ENCODE peak calls at places on chromosome 3, in nine cellular contexts. Y, R, T, A, J, M, N, L and E are unnamed samples.

GRCh38 chr3:197478746-197479668 is 76.8 kb downstream of the BDH1 start:
- DNase-seq in T (no peak), A (no peak), M (no peak), N (no peak), J (no peak), Y (no peak), R (no peak), L (no peak), E (peak; percentile 50)

GRCh38 chr3:32177702-32178198 is 60.7 kb upstream of the CMTM8 start:
- DNase-seq in L (no peak), N (no peak), A (peak; percentile 62), T (peak; percentile 80), Y (peak; percentile 67), R (no peak), J (peak; percentile 77), M (peak; percentile 95), E (peak; percentile 39)

GRCh38 chr3:45992133-45992729 is 3.4 kb downstream of the FYCO1 start:
- DNase-seq in L (peak; percentile 66), J (no peak), T (no peak), A (no peak), N (no peak), M (no peak), R (no peak), Y (no peak), E (no peak)

GRCh38 chr3:71991051-71991450 is 206.1 kb upstream of the PROK2 start:
- DNase-seq in R (no peak), A (no peak), T (no peak), N (no peak), L (no peak), M (no peak), J (no peak), Y (no peak), E (no peak)

GRCh38 chr3:187994221-187995085 is 159.5 kb upstream of the LPP start:
- DNase-seq in R (no peak), M (no peak), N (no peak), A (no peak), L (no peak), T (no peak), J (no peak), Y (no peak), E (no peak)

GRCh38 chr3:190617185-190617584 is 103.3 kb downstream of the IL1RAP start:
- DNase-seq in L (no peak), R (peak; percentile 25), J (no peak), N (no peak), A (no peak), T (peak; percentile 76), Y (peak; percentile 16), M (peak; percentile 57), E (no peak)

GRCh38 chr3:130686833-130687232 is 59.8 kb downstream of the PIK3R4 start:
- DNase-seq in A (no peak), Y (no peak), M (no peak), R (no peak), N (no peak), J (no peak), L (no peak), T (no peak), E (no peak)

GRCh38 chr3:186021673-186022362 is 84.0 kb upstream of the TRA2B start:
- DNase-seq in L (no peak), M (no peak), Y (no peak), R (no peak), J (no peak), N (no peak), A (no peak), T (no peak), E (no peak)

GRCh38 chr3:45204136-45204535 is 22.0 kb downstream of the TMEM158 start:
- DNase-seq in R (no peak), Y (no peak), A (no peak), N (no peak), L (no peak), T (no peak), J (no peak), M (no peak), E (no peak)

GRCh38 chr3:23075478-23075877 is 127.6 kb upstream of the UBE2E2 start:
- DNase-seq in A (no peak), J (no peak), M (no peak), N (no peak), Y (no peak), R (no peak), T (no peak), L (no peak), E (no peak)

GRCh38 chr3:41041457-41041856 is 157.8 kb upstream of the CTNNB1 start:
- DNase-seq in M (no peak), A (no peak), T (no peak), R (no peak), L (no peak), N (no peak), Y (no peak), J (no peak), E (no peak)

GRCh38 chr3:38315488-38316230 is 30.9 kb upstream of the XYLB start:
- DNase-seq in Y (no peak), L (no peak), N (no peak), J (no peak), M (no peak), A (no peak), T (no peak), R (no peak), E (no peak)

GRCh38 chr3:38316356-38317185 is 30.0 kb upstream of the XYLB start:
- DNase-seq in Y (no peak), T (no peak), R (no peak), J (no peak), M (no peak), A (no peak), L (no peak), N (no peak), E (no peak)

GRCh38 chr3:38323060-38323459 is 23.5 kb upstream of the XYLB start:
- DNase-seq in Y (no peak), N (no peak), J (no peak), M (no peak), L (no peak), A (no peak), T (no peak), R (no peak), E (no peak)

GRCh38 chr3:38317186-38317759 is 29.3 kb upstream of the XYLB start:
- DNase-seq in A (no peak), R (no peak), Y (no peak), L (no peak), N (no peak), J (no peak), M (no peak), T (no peak), E (no peak)

GRCh38 chr3:38318766-38319671 is 27.6 kb upstream of the XYLB start:
- DNase-seq in R (no peak), L (no peak), T (no peak), N (no peak), J (no peak), A (no peak), Y (no peak), M (no peak), E (no peak)
- H3K4me3 ChIP-seq in R (no peak overlapping the region), L (no peak overlapping the region), T (no peak overlapping the region), N (no peak overlapping the region), J (no peak overlapping the region), A (no peak overlapping the region), Y (no peak overlapping the region), M (no peak overlapping the region), E (no peak overlapping the region)

DNA sequence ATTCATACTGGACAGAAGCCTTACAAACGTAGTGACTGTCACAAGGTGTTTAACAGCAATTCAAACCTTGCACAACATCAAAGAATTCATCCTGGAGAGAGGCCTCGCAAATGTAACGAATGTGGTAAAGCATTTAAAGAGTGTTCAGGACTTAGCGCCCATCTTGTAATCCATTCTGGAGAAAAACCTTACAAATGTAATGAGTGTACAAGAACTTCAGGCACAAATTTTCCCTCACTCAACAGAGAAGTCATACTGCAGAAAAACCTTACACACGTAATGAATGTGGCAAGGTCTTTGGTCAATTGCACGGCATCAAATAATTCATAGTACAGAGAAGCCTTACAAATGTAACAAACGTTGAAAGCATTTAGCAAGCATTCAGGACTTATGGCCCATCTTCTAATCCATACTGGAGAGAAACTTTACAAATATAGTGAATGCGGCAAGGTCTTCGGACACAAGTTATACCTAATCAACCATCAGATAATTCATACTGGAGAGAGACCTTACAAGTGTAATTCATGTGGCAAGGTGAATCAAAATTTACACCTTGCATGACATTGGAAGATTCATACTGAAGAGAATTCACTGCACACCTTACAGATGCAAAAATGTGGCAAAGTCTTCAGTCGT is 27.5 kb downstream of the SPCS1 start:
- DNase-seq in R (no peak), A (no peak), J (no peak), N (no peak), M (no peak), Y (no peak), L (no peak), T (no peak), E (no peak)
- TF ChIP-seq POLR2AphosphoS5 in R (no peak), A (no peak), J (no peak), N (no peak), M (no peak), Y (no peak), L (no peak), T (no peak), E (no peak)

DNA sequence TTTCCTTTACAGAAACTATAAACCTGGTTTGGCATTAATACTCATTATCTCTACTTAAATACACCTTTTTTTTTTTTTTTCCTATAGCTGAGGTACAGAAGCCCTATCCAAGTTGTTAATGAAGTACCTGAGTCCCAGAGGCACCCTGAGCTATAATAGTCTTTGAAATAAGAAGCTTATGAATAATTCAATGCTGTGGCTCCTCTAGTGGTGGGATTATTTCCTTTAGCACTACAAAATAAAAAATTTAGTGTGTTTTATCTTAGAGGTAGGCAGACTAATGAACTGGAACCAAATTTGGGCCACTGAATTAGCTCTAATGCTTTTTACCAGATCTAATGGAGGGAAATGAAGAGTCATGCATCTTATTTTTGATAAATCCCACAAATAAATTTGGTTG is 611.9 kb downstream of the EDEM1 start:
- DNase-seq in J (no peak), L (no peak), M (no peak), Y (no peak), N (no peak), R (no peak), T (no peak), A (no peak), E (no peak)
- H3K4me1 ChIP-seq in J (no peaks in the 10 kb centered on the region), L (no peaks in the 10 kb centered on the region), M (no peaks in the 10 kb centered on the region), Y (no peaks in the 10 kb centered on the region), N (no peaks in the 10 kb centered on the region), R (no peaks in the 10 kb centered on the region), T (no peaks in the 10 kb centered on the region), A (no peaks in the 10 kb centered on the region), E (no peaks in the 10 kb centered on the region)

GRCh38 chr3:148694116-148694515 is 3.6 kb upstream of the AGTR1 start:
- DNase-seq in L (no peak), T (no peak), A (no peak), J (no peak), M (no peak), Y (no peak), R (no peak), N (no peak), E (no peak)

GRCh38 chr3:148697311-148698189 is at the start of gene AGTR1:
- DNase-seq in A (no peak), R (no peak), N (peak; percentile 72), L (peak; percentile 91), M (peak; percentile 84), J (peak; percentile 28), T (peak; percentile 21), Y (peak; percentile 12), E (peak; percentile 56)

DNA sequence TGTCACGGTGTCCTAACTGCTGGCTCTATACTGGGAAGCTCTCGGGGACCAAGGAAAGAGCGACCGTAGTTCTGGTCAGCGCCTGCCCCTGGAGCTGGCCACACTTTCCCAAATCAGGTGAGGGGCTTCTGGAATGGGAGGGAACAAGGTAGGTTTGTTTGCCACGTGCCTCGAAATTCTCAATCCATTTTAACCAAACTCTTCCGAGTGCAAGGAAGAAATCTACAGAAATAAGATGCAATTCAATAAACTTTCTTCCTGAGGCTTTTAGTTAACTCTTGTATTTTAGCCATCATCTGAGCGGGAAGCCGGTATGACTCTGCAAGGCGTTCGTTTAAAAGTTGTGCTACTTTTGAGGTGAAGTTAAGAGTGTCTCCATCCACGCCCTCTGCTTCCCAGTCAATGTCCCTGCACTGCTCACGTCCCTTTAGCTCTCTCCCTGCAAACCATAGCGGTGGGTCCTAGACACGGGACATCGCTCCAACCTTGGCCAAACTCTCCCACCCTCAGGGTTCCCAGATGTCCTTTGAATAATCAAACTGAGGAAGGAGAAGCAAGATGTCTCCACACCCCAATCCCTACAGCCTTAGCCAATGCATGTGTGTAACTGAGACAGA is 595 bp downstream of the AGTR1 start:
- DNase-seq in R (no peak), N (no peak), Y (no peak), J (no peak), A (no peak), M (peak; percentile 20), T (no peak), L (no peak), E (no peak)
- H3K4me3 ChIP-seq in R (no peak overlapping the region), N (peak overlapping the region; percentile 27), Y (peak overlapping the region; percentile 53), J (peak overlapping the region; percentile 49), A (peak overlapping the region; percentile 46), M (peak overlapping the region; percentile 64), T (peak overlapping the region; percentile 51), L (peak overlapping the region; percentile 66), E (peak overlapping the region; percentile 84)